ENCODE peak calls at places on chromosomes 3 and 15, in five cellular contexts. R is NCI-H1694 treated with DMSO at 0.1 percent for 48 hours, L is caudate nucleus, P is HAP-1, C is kidney epithelial cell. B is an unnamed sample.

GRCh38 chr3:99286266-99286845 is 352.0 kb upstream of the COL8A1 start:
- DNase-seq in R (no peak), L (no peak), P (no peak), C (no peak), B (no peak)

GRCh38 chr3:149368850-149369497 is 8.5 kb downstream of the TM4SF1 start:
- DNase-seq in R (no peak), L (no peak), P (peak), C (no peak), B (no peak)

GRCh38 chr15:42141795-42142667 is 14.4 kb downstream of the PLA2G4F start:
- DNase-seq in R (no peak), L (no peak), P (no peak), C (no peak), B (no peak)

GRCh38 chr15:70142322-70143191 is 44.8 kb upstream of the TLE3 start:
- DNase-seq in R (no peak), L (no peak), P (no peak), C (no peak), B (no peak)

GRCh38 chr15:84842781-84843180 is 25.6 kb downstream of the ALPK3 start:
- DNase-seq in R (no peak), L (no peak), P (no peak), C (no peak), B (peak)

GRCh38 chr3:62873672-62874397 is 1.4 kb downstream of the CADPS start:
- DNase-seq in R (peak), L (peak), P (peak), C (no peak), B (no peak)

GRCh38 chr3:71498543-71498942 is 85.0 kb downstream of the FOXP1 start:
- DNase-seq in R (no peak), L (no peak), P (no peak), C (no peak), B (no peak)

GRCh38 chr3:109188726-109189125 is 52.2 kb downstream of the C3orf85 start:
- DNase-seq in R (peak), L (no peak), P (no peak), C (no peak), B (no peak)

GRCh38 chr3:171039674-171040073 is 13.2 kb upstream of the SLC2A2 start:
- DNase-seq in R (no peak), L (no peak), P (no peak), C (no peak), B (no peak)

GRCh38 chr3:53921296-53921695 is 29.6 kb upstream of the SELENOK start:
- DNase-seq in R (no peak), L (no peak), P (no peak), C (no peak), B (no peak)

GRCh38 chr3:184652465-184652864 is 59.4 kb downstream of the MAGEF1 start:
- DNase-seq in R (no peak), L (no peak), P (no peak), C (no peak), B (no peak)

GRCh38 chr3:65030014-65030627 is 342.3 kb upstream of the ADAMTS9 start:
- DNase-seq in R (no peak), L (no peak), P (no peak), C (no peak), B (no peak)

GRCh38 chr3:73484656-73485248 is 140.0 kb downstream of the PDZRN3 start:
- DNase-seq in R (no peak), L (no peak), P (peak), C (no peak), B (no peak)

GRCh38 chr3:194300392-194300758 is 50.8 kb downstream of the CPN2 start:
- DNase-seq in R (no peak), L (no peak), P (no peak), C (no peak), B (peak)

GRCh38 chr3:58528629-58529028 is 8.4 kb downstream of the ACOX2 start:
- DNase-seq in R (no peak), L (no peak), P (no peak), C (peak), B (no peak)

GRCh38 chr15:55587321-55588069 is 650 bp downstream of the PYGO1 start:
- DNase-seq in R (no peak), L (peak), P (peak), C (no peak), B (no peak)

GRCh38 chr3:65439641-65440040 is 599.1 kb downstream of the MAGI1 start:
- DNase-seq in R (peak), L (peak), P (peak), C (peak), B (no peak)

GRCh38 chr3:160343132-160343531 is 55.9 kb downstream of the IFT80 start:
- DNase-seq in R (peak), L (no peak), P (peak), C (no peak), B (no peak)